ENCODE peak calls at places on chromosomes 4 and X, in nine cellular contexts. One of them, this sample, is unnamed.

GRCh38 chrX:41320393-41320792 is 13.6 kb upstream of the DDX3X start:
- DNase-seq in GM23248: no peak
- DNase-seq in adipocyte: no peak
- DNase-seq in tibial nerve: no peak
- DNase-seq in heart right ventricle: no peak
- DNase-seq in CD8-positive, alpha-beta T cell: no peak
- DNase-seq in lower lobe of right lung: no peak
- DNase-seq in SJSA1: no peak
- DNase-seq in upper lobe of right lung: no peak
- DNase-seq in this sample: no peak

GRCh38 chr4:114907514-114908099 is 205.8 kb downstream of the NDST4 start:
- DNase-seq in lower lobe of right lung: no peak
- DNase-seq in SJSA1: no peak
- DNase-seq in upper lobe of right lung: no peak
- DNase-seq in CD8-positive, alpha-beta T cell: no peak
- DNase-seq in heart right ventricle: no peak
- DNase-seq in tibial nerve: no peak
- DNase-seq in GM23248: no peak
- DNase-seq in adipocyte: no peak
- DNase-seq in this sample: no peak

GRCh38 chr4:73832651-73833237 is 3.7 kb upstream of the CXCL6 start:
- DNase-seq in lower lobe of right lung: no peak
- DNase-seq in adipocyte: no peak
- DNase-seq in GM23248: peak; percentile 57
- DNase-seq in CD8-positive, alpha-beta T cell: no peak
- DNase-seq in heart right ventricle: no peak
- DNase-seq in upper lobe of right lung: no peak
- DNase-seq in SJSA1: no peak
- DNase-seq in tibial nerve: no peak
- DNase-seq in this sample: no peak

GRCh38 chr4:176238157-176238608 is 30.8 kb downstream of the ASB5 start:
- DNase-seq in GM23248: peak; percentile 74
- DNase-seq in CD8-positive, alpha-beta T cell: no peak
- DNase-seq in heart right ventricle: no peak
- DNase-seq in lower lobe of right lung: no peak
- DNase-seq in SJSA1: no peak
- DNase-seq in adipocyte: peak; percentile 90
- DNase-seq in tibial nerve: no peak
- DNase-seq in upper lobe of right lung: no peak
- DNase-seq in this sample: no peak

GRCh38 chr4:25290490-25291067 is 22.0 kb upstream of the ZCCHC4 start:
- DNase-seq in lower lobe of right lung: no peak
- DNase-seq in adipocyte: no peak
- DNase-seq in upper lobe of right lung: no peak
- DNase-seq in SJSA1: no peak
- DNase-seq in heart right ventricle: no peak
- DNase-seq in tibial nerve: no peak
- DNase-seq in GM23248: no peak
- DNase-seq in CD8-positive, alpha-beta T cell: no peak
- DNase-seq in this sample: no peak

GRCh38 chr4:183610033-183610432 is 49.0 kb downstream of the RWDD4 start:
- DNase-seq in upper lobe of right lung: no peak
- DNase-seq in adipocyte: no peak
- DNase-seq in CD8-positive, alpha-beta T cell: no peak
- DNase-seq in SJSA1: no peak
- DNase-seq in GM23248: no peak
- DNase-seq in heart right ventricle: no peak
- DNase-seq in lower lobe of right lung: no peak
- DNase-seq in tibial nerve: no peak
- DNase-seq in this sample: no peak

GRCh38 chrX:136666088-136666487 is 18.1 kb downstream of the CD40LG start:
- DNase-seq in heart right ventricle: no peak
- DNase-seq in upper lobe of right lung: no peak
- DNase-seq in CD8-positive, alpha-beta T cell: no peak
- DNase-seq in SJSA1: no peak
- DNase-seq in tibial nerve: no peak
- DNase-seq in GM23248: no peak
- DNase-seq in adipocyte: no peak
- DNase-seq in lower lobe of right lung: no peak
- DNase-seq in this sample: no peak

GRCh38 chrX:136130931-136131843 is 16.1 kb upstream of the FHL1 start:
- DNase-seq in CD8-positive, alpha-beta T cell: no peak
- DNase-seq in lower lobe of right lung: no peak
- DNase-seq in adipocyte: peak; percentile 79
- DNase-seq in upper lobe of right lung: no peak
- DNase-seq in heart right ventricle: no peak
- DNase-seq in SJSA1: peak; percentile 48
- DNase-seq in GM23248: peak; percentile 75
- DNase-seq in tibial nerve: no peak
- DNase-seq in this sample: no peak

GRCh38 chrX:78452356-78452755 is 124.9 kb upstream of the CYSLTR1 start:
- DNase-seq in CD8-positive, alpha-beta T cell: no peak
- DNase-seq in SJSA1: no peak
- DNase-seq in lower lobe of right lung: no peak
- DNase-seq in adipocyte: no peak
- DNase-seq in heart right ventricle: no peak
- DNase-seq in GM23248: peak; percentile 2
- DNase-seq in tibial nerve: no peak
- DNase-seq in upper lobe of right lung: no peak
- DNase-seq in this sample: no peak

GRCh38 chr4:168540086-168540864 is 43.4 kb downstream of the PALLD start:
- DNase-seq in tibial nerve: no peak
- DNase-seq in SJSA1: peak; percentile 53
- DNase-seq in CD8-positive, alpha-beta T cell: no peak
- DNase-seq in GM23248: peak; percentile 82
- DNase-seq in upper lobe of right lung: no peak
- DNase-seq in lower lobe of right lung: no peak
- DNase-seq in heart right ventricle: no peak
- DNase-seq in adipocyte: peak; percentile 81
- DNase-seq in this sample: no peak
- H3K4me1 ChIP-seq in tibial nerve: no peaks in the 10 kb centered on the region
- H3K4me1 ChIP-seq in SJSA1: peaks cover 42% of the 10 kb centered on the region
- H3K4me1 ChIP-seq in CD8-positive, alpha-beta T cell: no peaks in the 10 kb centered on the region
- H3K4me1 ChIP-seq in GM23248: peaks cover 35% of the 10 kb centered on the region
- H3K4me1 ChIP-seq in upper lobe of right lung: no peaks in the 10 kb centered on the region
- H3K4me1 ChIP-seq in lower lobe of right lung: no peaks in the 10 kb centered on the region
- H3K4me1 ChIP-seq in heart right ventricle: peaks cover 40% of the 10 kb centered on the region
- H3K4me1 ChIP-seq in adipocyte: peaks cover 18% of the 10 kb centered on the region
- H3K4me1 ChIP-seq in this sample: no peaks in the 10 kb centered on the region

DNA sequence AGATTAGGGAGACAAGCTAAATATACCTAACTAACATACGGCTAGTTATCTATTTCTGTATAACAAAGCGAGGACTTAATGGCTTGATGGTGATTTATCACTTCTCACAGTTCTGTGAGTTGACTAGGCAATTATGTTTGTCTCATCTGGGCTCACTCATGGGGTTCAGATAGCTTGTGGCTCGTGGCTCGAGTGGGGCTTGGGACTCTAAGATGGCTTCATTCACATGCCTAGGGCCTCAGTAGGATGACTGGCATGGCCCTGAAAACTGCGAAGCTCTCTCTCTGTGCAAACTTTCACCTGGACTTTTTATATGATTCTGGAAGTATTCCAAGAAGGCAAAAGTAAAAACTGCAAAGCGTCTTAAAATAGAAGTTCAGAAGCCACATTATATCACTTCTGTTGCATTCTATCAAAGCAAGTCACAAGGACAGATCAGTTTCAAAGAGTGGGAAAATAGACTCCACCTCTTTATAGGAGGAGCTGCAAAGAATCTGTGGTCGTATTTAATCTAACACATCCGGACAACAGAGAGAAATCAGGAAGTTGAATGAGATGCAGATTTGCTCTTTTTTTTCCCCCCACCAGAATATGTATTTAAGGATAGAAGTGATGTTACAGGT is 491.2 kb downstream of the INPP4B start:
- DNase-seq in GM23248: no peak
- DNase-seq in lower lobe of right lung: no peak
- DNase-seq in SJSA1: no peak
- DNase-seq in CD8-positive, alpha-beta T cell: no peak
- DNase-seq in heart right ventricle: no peak
- DNase-seq in adipocyte: no peak
- DNase-seq in upper lobe of right lung: no peak
- DNase-seq in tibial nerve: no peak
- DNase-seq in this sample: no peak
- H3K4me1 ChIP-seq in GM23248: peaks cover 52% of the 10 kb centered on the region
- H3K4me1 ChIP-seq in lower lobe of right lung: peaks cover 46% of the 10 kb centered on the region
- H3K4me1 ChIP-seq in SJSA1: no peaks in the 10 kb centered on the region
- H3K4me1 ChIP-seq in CD8-positive, alpha-beta T cell: peaks cover 69% of the 10 kb centered on the region
- H3K4me1 ChIP-seq in heart right ventricle: peaks cover 67% of the 10 kb centered on the region
- H3K4me1 ChIP-seq in adipocyte: peaks cover 19% of the 10 kb centered on the region
- H3K4me1 ChIP-seq in upper lobe of right lung: peaks cover 37% of the 10 kb centered on the region
- H3K4me1 ChIP-seq in tibial nerve: no peaks in the 10 kb centered on the region
- H3K4me1 ChIP-seq in this sample: peaks cover 29% of the 10 kb centered on the region

DNA sequence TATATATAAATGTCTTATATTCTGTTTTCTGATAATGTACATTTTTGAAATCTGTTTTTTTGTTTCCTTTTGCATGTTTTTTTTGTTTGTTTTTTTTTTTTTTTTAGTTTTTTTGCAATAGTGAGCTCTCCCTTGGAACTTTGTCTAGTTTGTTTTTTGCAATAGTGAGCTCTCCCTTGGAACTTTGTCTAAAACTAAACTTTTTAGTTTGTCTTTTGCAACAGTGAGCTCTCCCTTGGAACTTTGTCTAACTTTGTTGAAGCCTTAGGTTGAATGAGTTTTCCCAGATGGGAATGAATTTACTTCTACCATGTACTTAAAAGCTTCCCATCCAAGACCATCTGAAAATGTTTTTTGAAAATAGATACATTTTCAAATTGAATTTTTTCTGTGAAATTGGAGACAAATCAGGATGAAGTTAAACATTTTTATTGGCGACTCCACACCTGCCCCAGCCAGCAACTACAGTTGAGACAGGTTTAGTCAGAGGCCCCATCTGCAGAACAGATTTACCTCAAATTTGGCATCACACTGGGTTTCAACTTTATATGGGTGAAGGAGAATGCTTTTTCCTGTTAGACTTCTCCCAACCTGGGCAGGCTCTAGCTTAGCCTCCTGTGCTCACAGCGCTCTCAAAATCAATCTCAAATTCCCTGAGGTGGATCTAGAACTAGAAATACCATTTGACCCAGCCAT is 16.0 kb downstream of the SLC9B2 start:
- DNase-seq in GM23248: no peak
- DNase-seq in CD8-positive, alpha-beta T cell: no peak
- DNase-seq in adipocyte: no peak
- DNase-seq in SJSA1: no peak
- DNase-seq in tibial nerve: no peak
- DNase-seq in lower lobe of right lung: no peak
- DNase-seq in heart right ventricle: no peak
- DNase-seq in upper lobe of right lung: no peak
- DNase-seq in this sample: no peak
- H3K4me1 ChIP-seq in GM23248: no peaks in the 10 kb centered on the region
- H3K4me1 ChIP-seq in CD8-positive, alpha-beta T cell: no peaks in the 10 kb centered on the region
- H3K4me1 ChIP-seq in adipocyte: peaks cover 6% of the 10 kb centered on the region
- H3K4me1 ChIP-seq in SJSA1: no peaks in the 10 kb centered on the region
- H3K4me1 ChIP-seq in tibial nerve: no peaks in the 10 kb centered on the region
- H3K4me1 ChIP-seq in lower lobe of right lung: no peaks in the 10 kb centered on the region
- H3K4me1 ChIP-seq in heart right ventricle: no peaks in the 10 kb centered on the region
- H3K4me1 ChIP-seq in upper lobe of right lung: no peaks in the 10 kb centered on the region
- H3K4me1 ChIP-seq in this sample: no peaks in the 10 kb centered on the region

GRCh38 chrX:119669424-119670037 is 23.4 kb downstream of the SEPTIN6 start:
- DNase-seq in lower lobe of right lung: no peak
- DNase-seq in GM23248: peak; percentile 3
- DNase-seq in CD8-positive, alpha-beta T cell: no peak
- DNase-seq in upper lobe of right lung: no peak
- DNase-seq in SJSA1: no peak
- DNase-seq in tibial nerve: no peak
- DNase-seq in heart right ventricle: no peak
- DNase-seq in adipocyte: no peak
- DNase-seq in this sample: no peak
- H3K4me1 ChIP-seq in lower lobe of right lung: no peaks in the 10 kb centered on the region
- H3K4me1 ChIP-seq in GM23248: no peaks in the 10 kb centered on the region
- H3K4me1 ChIP-seq in CD8-positive, alpha-beta T cell: peaks cover 26% of the 10 kb centered on the region
- H3K4me1 ChIP-seq in upper lobe of right lung: no peaks in the 10 kb centered on the region
- H3K4me1 ChIP-seq in SJSA1: peaks cover 5% of the 10 kb centered on the region
- H3K4me1 ChIP-seq in tibial nerve: no peaks in the 10 kb centered on the region
- H3K4me1 ChIP-seq in heart right ventricle: peaks cover 38% of the 10 kb centered on the region
- H3K4me1 ChIP-seq in adipocyte: no peaks in the 10 kb centered on the region
- H3K4me1 ChIP-seq in this sample: no peaks in the 10 kb centered on the region

DNA sequence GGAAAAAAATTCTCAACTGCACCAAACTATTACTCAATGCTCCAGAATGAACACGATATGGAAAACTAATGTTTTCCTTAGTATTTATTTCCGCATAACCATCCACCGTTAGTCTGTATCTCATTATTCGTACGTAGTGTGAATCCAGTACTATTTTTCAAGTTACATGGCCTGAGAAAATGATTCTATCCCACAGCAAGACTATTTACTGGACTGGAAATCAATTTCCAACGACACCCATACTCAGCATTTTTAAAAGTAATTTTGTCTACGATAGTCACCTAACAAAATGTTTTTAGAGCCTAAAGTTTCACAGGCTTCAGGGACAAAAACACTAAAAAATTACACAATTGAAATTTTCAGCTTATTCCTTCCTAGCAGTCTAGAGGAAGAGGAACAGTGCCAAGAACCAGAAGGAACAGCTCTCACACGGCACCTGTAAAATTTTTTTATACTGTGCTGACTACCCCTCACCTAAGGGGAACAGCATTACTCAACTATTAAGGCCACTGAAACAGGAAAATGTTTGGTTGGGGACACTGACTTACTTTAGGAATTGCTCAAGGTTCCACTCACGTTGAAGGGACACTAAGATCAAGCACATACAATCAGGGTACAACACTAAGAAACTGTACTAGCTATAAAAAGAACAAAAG is 9.6 kb downstream of the UBE2D3 start:
- DNase-seq in CD8-positive, alpha-beta T cell: no peak
- DNase-seq in GM23248: no peak
- DNase-seq in heart right ventricle: no peak
- DNase-seq in tibial nerve: no peak
- DNase-seq in SJSA1: no peak
- DNase-seq in adipocyte: no peak
- DNase-seq in upper lobe of right lung: no peak
- DNase-seq in lower lobe of right lung: no peak
- DNase-seq in this sample: no peak
- H3K4me1 ChIP-seq in CD8-positive, alpha-beta T cell: peaks cover 95% of the 10 kb centered on the region
- H3K4me1 ChIP-seq in GM23248: peaks cover 78% of the 10 kb centered on the region
- H3K4me1 ChIP-seq in heart right ventricle: peaks cover 100% of the 10 kb centered on the region
- H3K4me1 ChIP-seq in tibial nerve: no peaks in the 10 kb centered on the region
- H3K4me1 ChIP-seq in SJSA1: peaks cover 45% of the 10 kb centered on the region
- H3K4me1 ChIP-seq in adipocyte: peaks cover 82% of the 10 kb centered on the region
- H3K4me1 ChIP-seq in upper lobe of right lung: peaks cover 98% of the 10 kb centered on the region
- H3K4me1 ChIP-seq in lower lobe of right lung: peaks cover 100% of the 10 kb centered on the region
- H3K4me1 ChIP-seq in this sample: peaks cover 55% of the 10 kb centered on the region

GRCh38 chr4:105107105-105107856 is 39.4 kb upstream of the TET2 start:
- DNase-seq in adipocyte: no peak
- DNase-seq in GM23248: no peak
- DNase-seq in upper lobe of right lung: no peak
- DNase-seq in heart right ventricle: no peak
- DNase-seq in CD8-positive, alpha-beta T cell: no peak
- DNase-seq in tibial nerve: no peak
- DNase-seq in SJSA1: no peak
- DNase-seq in lower lobe of right lung: no peak
- DNase-seq in this sample: no peak
- H3K4me1 ChIP-seq in adipocyte: no peaks in the 10 kb centered on the region
- H3K4me1 ChIP-seq in GM23248: no peaks in the 10 kb centered on the region
- H3K4me1 ChIP-seq in upper lobe of right lung: no peaks in the 10 kb centered on the region
- H3K4me1 ChIP-seq in heart right ventricle: no peaks in the 10 kb centered on the region
- H3K4me1 ChIP-seq in CD8-positive, alpha-beta T cell: no peaks in the 10 kb centered on the region
- H3K4me1 ChIP-seq in tibial nerve: no peaks in the 10 kb centered on the region
- H3K4me1 ChIP-seq in SJSA1: no peaks in the 10 kb centered on the region
- H3K4me1 ChIP-seq in lower lobe of right lung: no peaks in the 10 kb centered on the region
- H3K4me1 ChIP-seq in this sample: no peaks in the 10 kb centered on the region

GRCh38 chr4:41154001-41154813 is 60.1 kb downstream of the APBB2 start:
- DNase-seq in lower lobe of right lung: no peak
- DNase-seq in adipocyte: no peak
- DNase-seq in tibial nerve: no peak
- DNase-seq in upper lobe of right lung: no peak
- DNase-seq in GM23248: no peak
- DNase-seq in heart right ventricle: no peak
- DNase-seq in CD8-positive, alpha-beta T cell: no peak
- DNase-seq in SJSA1: no peak
- DNase-seq in this sample: no peak
- H3K4me1 ChIP-seq in lower lobe of right lung: peaks cover 19% of the 10 kb centered on the region
- H3K4me1 ChIP-seq in adipocyte: peaks cover 26% of the 10 kb centered on the region
- H3K4me1 ChIP-seq in tibial nerve: no peaks in the 10 kb centered on the region
- H3K4me1 ChIP-seq in upper lobe of right lung: peaks cover 19% of the 10 kb centered on the region
- H3K4me1 ChIP-seq in GM23248: peaks cover 38% of the 10 kb centered on the region
- H3K4me1 ChIP-seq in heart right ventricle: peaks cover 44% of the 10 kb centered on the region
- H3K4me1 ChIP-seq in CD8-positive, alpha-beta T cell: no peaks in the 10 kb centered on the region
- H3K4me1 ChIP-seq in SJSA1: peaks cover 34% of the 10 kb centered on the region
- H3K4me1 ChIP-seq in this sample: peaks cover 28% of the 10 kb centered on the region

This sample was measured in thyroid gland.